ENCODE peak calls at places on chromosome 9, in ten cellular contexts. R is stimulated activated CD8-positive, alpha-beta memory T cell treated with anti-CD3 and anti-CD28 coated beads, Interleukin-2, amount 100 ng/mL, for 1 hour; Y is activated naive CD4-positive, alpha-beta T cell treated with anti-CD3 and anti-CD28 coated beads, Interleukin-2, amount 10 ng/mL, durations not matched to agents 7 days and 5 days; K is T-helper 2 cell; D is cardiac fibroblast; O is stimulated activated CD4-positive, alpha-beta T cell treated with anti-CD3 and anti-CD28 coated beads, Interleukin-1b, Interleukin-23, amount 100 ng/mL, for 24 hours; W is iPS DF 6.9; S is stimulated activated naive CD4-positive, alpha-beta T cell; U is MCF 10A; T is effector CD4-positive, alpha-beta T cell. M is an unnamed sample.

GRCh38 chr9:82021198-82021597 is 32.6 kb downstream of the SPATA31D1 start:
- DNase-seq in D (peak), Y (no peak), R (no peak), K (no peak), T (no peak), U (peak), O (no peak), W (no peak), S (no peak), M (no peak)

GRCh38 chr9:112174223-112174964 is 703 bp downstream of the SUSD1 start:
- DNase-seq in U (peak), W (no peak), Y (peak), S (peak), T (peak), D (peak), R (peak), K (peak), O (peak), M (peak)

GRCh38 chr9:114850871-114851270 is 45.0 kb upstream of the TNFSF15 start:
- DNase-seq in T (no peak), Y (no peak), W (no peak), D (peak), R (no peak), U (no peak), S (no peak), K (no peak), O (no peak), M (no peak)

GRCh38 chr9:36127652-36128244 is 8.8 kb upstream of the GLIPR2 start:
- DNase-seq in S (no peak), O (no peak), U (no peak), R (no peak), K (no peak), T (no peak), Y (no peak), D (no peak), W (no peak), M (no peak)

GRCh38 chr9:71793386-71794105 is 25.2 kb upstream of the CEMIP2 start:
- DNase-seq in R (no peak), K (no peak), W (no peak), O (no peak), T (no peak), S (no peak), Y (no peak), U (no peak), D (peak), M (no peak)

GRCh38 chr9:98795970-98796363 is 388 bp downstream of the ANKS6 start:
- DNase-seq in Y (peak), K (no peak), D (no peak), W (no peak), S (no peak), U (no peak), O (no peak), T (no peak), R (no peak), M (peak)

GRCh38 chr9:132384376-132384775 is 22.3 kb downstream of the TTF1 start:
- DNase-seq in O (no peak), K (no peak), R (no peak), U (no peak), Y (no peak), T (no peak), S (no peak), D (no peak), W (no peak), M (no peak)

GRCh38 chr9:133537257-133537656 is 2.8 kb downstream of the ADAMTSL2 start:
- DNase-seq in D (no peak), W (no peak), S (no peak), R (no peak), Y (no peak), K (no peak), U (no peak), T (no peak), O (no peak), M (no peak)

GRCh38 chr9:127567898-127568617 is 44.0 kb upstream of the STXBP1 start:
- DNase-seq in U (peak), Y (peak), K (no peak), D (no peak), R (no peak), S (no peak), O (no peak), T (no peak), W (no peak), M (peak)

GRCh38 chr9:124674651-124675050 is 96.5 kb downstream of the NR6A1 start:
- DNase-seq in K (no peak), O (no peak), R (no peak), Y (no peak), U (no peak), T (no peak), W (no peak), S (no peak), D (no peak), M (no peak)

GRCh38 chr9:89534464-89534863 is 36.6 kb upstream of the SEMA4D start:
- DNase-seq in K (no peak), U (no peak), W (no peak), R (no peak), Y (no peak), S (no peak), T (no peak), D (no peak), O (no peak), M (no peak)

GRCh38 chr9:109799792-109800191 is 19.8 kb downstream of the PALM2AKAP2 start:
- DNase-seq in S (no peak), U (no peak), K (no peak), O (no peak), T (no peak), R (no peak), W (no peak), D (peak), Y (no peak), M (no peak)

GRCh38 chr9:90964101-90965020 is 162.7 kb downstream of the SYK start:
- DNase-seq in W (no peak), R (no peak), S (no peak), Y (no peak), T (no peak), K (no peak), O (no peak), D (peak), U (no peak), M (no peak)

GRCh38 chr9:20236676-20237075 is 385.6 kb downstream of the MLLT3 start:
- DNase-seq in U (peak), S (no peak), O (no peak), W (no peak), Y (no peak), R (no peak), T (no peak), D (no peak), K (no peak), M (no peak)

GRCh38 chr9:108552459-108553040 is 303.2 kb downstream of the ACTL7B start:
- DNase-seq in S (no peak), K (no peak), O (no peak), R (no peak), D (peak), Y (no peak), W (no peak), T (no peak), U (peak), M (no peak)

GRCh38 chr9:130039504-130040147 is 3.4 kb downstream of the FNBP1 start:
- DNase-seq in K (no peak), D (no peak), T (no peak), Y (peak), U (no peak), S (no peak), W (no peak), R (no peak), O (no peak), M (no peak)

GRCh38 chr9:93891050-93891449 is 64.1 kb downstream of the BARX1 start:
- DNase-seq in Y (no peak), O (no peak), D (no peak), S (no peak), R (no peak), K (no peak), W (no peak), U (no peak), T (no peak), M (no peak)

GRCh38 chr9:35555881-35556280 is 49.2 kb upstream of the TESK1 start:
- DNase-seq in W (no peak), S (no peak), K (no peak), T (no peak), R (no peak), D (no peak), U (no peak), O (no peak), Y (no peak), M (no peak)

GRCh38 chr9:136093995-136094881 is 851 bp downstream of the NACC2 start:
- DNase-seq in T (peak), Y (peak), W (no peak), S (peak), D (peak), O (no peak), U (peak), R (no peak), K (peak), M (peak)

GRCh38 chr9:72734631-72735030 is 213.2 kb downstream of the TMC1 start:
- DNase-seq in Y (no peak), R (no peak), W (no peak), T (no peak), K (no peak), S (no peak), O (no peak), D (no peak), U (peak), M (no peak)